ENCODE peak calls at places on chromosomes 13 and 19, in seven cellular contexts. E, V, U, J, N, K and P are unnamed samples. For H3K27me3, the result is how much of the 10 kb centered on the place peaks cover.

GRCh38 chr13:23645851-23646250 is 75.6 kb downstream of the TNFRSF19 start:
- DNase-seq in E (no peak), V (no peak), U (no peak), J (no peak), N (no peak), K (no peak), P (no peak)

GRCh38 chr13:97627566-97627965 is 193.6 kb downstream of the RAP2A start:
- DNase-seq in E (peak), V (peak), U (peak), J (no peak), N (no peak), K (no peak), P (peak)

GRCh38 chr19:6070179-6071102 is 39.9 kb downstream of the RFX2 start:
- DNase-seq in E (no peak), V (no peak), U (no peak), J (no peak), N (no peak), K (no peak), P (no peak)

GRCh38 chr13:19183676-19184075 is 2.1 kb upstream of the TUBA3C start:
- DNase-seq in E (no peak), V (no peak), U (no peak), J (no peak), N (no peak), K (no peak), P (peak)

GRCh38 chr13:73466561-73466960 is 407.8 kb downstream of the KLF5 start:
- DNase-seq in E (no peak), V (no peak), U (no peak), J (no peak), N (no peak), K (no peak), P (no peak)

GRCh38 chr19:53903055-53903680 is 5.9 kb upstream of the CACNG7 start:
- DNase-seq in E (no peak), V (peak), U (peak), J (no peak), N (no peak), K (peak), P (peak)

GRCh38 chr13:68160466-68160865 is 930.3 kb upstream of the PCDH9 start:
- DNase-seq in E (no peak), V (no peak), U (no peak), J (no peak), N (no peak), K (no peak), P (no peak)

GRCh38 chr19:38727868-38728660 is 16.2 kb downstream of the CAPN12 start:
- DNase-seq in E (peak), V (no peak), U (peak), J (no peak), N (peak), K (no peak), P (peak)

GRCh38 chr19:28609944-28610343 is 603.0 kb downstream of the UQCRFS1 start:
- DNase-seq in E (no peak), V (no peak), U (no peak), J (no peak), N (no peak), K (no peak), P (no peak)

DNA sequence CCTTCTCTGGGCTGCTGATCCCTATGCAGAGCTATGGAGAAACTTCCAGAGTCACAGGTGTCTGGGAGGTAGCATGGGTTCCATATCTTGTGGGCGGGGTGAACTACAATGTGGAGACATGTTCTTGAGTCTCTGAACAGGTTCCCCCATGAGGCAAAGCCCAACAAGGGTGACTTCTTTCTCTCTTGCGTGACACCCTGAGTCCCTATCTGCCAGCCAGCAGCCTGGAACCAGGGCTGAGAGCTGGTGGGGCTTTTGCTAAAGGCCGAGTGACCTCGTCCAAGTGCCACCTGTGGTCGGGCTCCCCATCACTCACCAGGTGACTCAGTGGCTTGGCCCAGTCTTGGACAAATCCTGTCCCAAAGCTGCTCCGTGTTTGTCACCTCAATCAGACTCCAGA is 88.0 kb upstream of the ZNF536 start:
- DNase-seq in E (no peak), V (no peak), U (no peak), J (no peak), N (no peak), K (no peak), P (no peak)
- H3K27me3 ChIP-seq in E (under half), V (under half), U (under half), J (under half), N (under half), K (under half), P (under half)

GRCh38 chr19:10812902-10813404 is 23.1 kb downstream of the TMED1 start:
- DNase-seq in E (peak), V (peak), U (peak), J (no peak), N (no peak), K (no peak), P (peak)
- TF ChIP-seq POLR2A in E (no peak), V (no peak), U (no peak), J (no peak), N (no peak), K (no peak), P (no peak)

GRCh38 chr13:50599046-50599445 is 244.4 kb downstream of the DLEU7 start:
- DNase-seq in E (no peak), V (no peak), U (no peak), J (no peak), N (no peak), K (no peak), P (no peak)

GRCh38 chr13:50598338-50598737 is 245.2 kb downstream of the DLEU7 start:
- DNase-seq in E (no peak), V (no peak), U (no peak), J (no peak), N (no peak), K (no peak), P (no peak)

GRCh38 chr13:50596103-50596502 is 247.4 kb downstream of the DLEU7 start:
- DNase-seq in E (no peak), V (no peak), U (no peak), J (no peak), N (no peak), K (no peak), P (no peak)

GRCh38 chr13:50594276-50594970 is 249.1 kb downstream of the DLEU7 start:
- DNase-seq in E (no peak), V (no peak), U (no peak), J (no peak), N (no peak), K (no peak), P (no peak)

GRCh38 chr13:50596776-50597203 is 246.7 kb downstream of the DLEU7 start:
- DNase-seq in E (no peak), V (no peak), U (no peak), J (no peak), N (no peak), K (no peak), P (no peak)
- H3K27me3 ChIP-seq in E (under half), V (half or more), U (under half), J (under half), N (under half), K (under half), P (under half)

DNA sequence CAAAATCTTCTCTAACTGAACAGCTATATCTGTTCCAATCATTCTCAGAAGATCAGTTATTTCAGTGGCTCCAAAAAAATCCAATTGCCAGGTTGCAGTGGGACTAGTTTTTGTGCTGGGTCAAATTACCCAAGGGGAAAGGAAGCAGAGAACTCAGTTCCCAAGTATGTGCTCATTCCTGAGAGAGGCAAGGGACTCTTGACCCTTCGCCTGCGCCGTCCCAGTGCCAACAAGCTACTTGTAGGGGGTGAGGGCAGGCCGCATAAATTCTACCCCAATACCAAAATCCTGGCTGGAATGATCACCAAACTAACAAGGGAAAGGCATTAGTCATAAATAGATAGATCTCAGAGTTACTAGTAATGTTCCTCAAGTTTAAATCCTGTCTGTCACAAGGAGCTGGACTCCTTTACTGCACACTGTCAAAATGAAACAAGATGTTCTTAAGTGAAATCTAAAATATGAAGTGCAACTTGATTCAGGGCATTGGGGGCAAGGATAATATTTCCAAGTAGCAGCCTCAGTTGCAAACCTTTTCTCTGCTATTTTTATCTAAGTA is 50.6 kb downstream of the XPO4 start:
- DNase-seq in E (no peak), V (no peak), U (no peak), J (no peak), N (no peak), K (no peak), P (no peak)
- TF ChIP-seq POLR2A in E (no peak), V (no peak), U (no peak), J (no peak), N (no peak), K (no peak), P (no peak)

GRCh38 chr19:34990578-34991192 is 9.4 kb upstream of the GRAMD1A start:
- DNase-seq in E (no peak), V (no peak), U (no peak), J (no peak), N (no peak), K (no peak), P (no peak)

GRCh38 chr19:34985249-34986022 is 14.7 kb upstream of the GRAMD1A start:
- DNase-seq in E (no peak), V (peak), U (peak), J (no peak), N (no peak), K (peak), P (no peak)

GRCh38 chr19:34991542-34992333 is 8.4 kb upstream of the GRAMD1A start:
- DNase-seq in E (no peak), V (no peak), U (no peak), J (no peak), N (no peak), K (no peak), P (no peak)

GRCh38 chr19:34989248-34989797 is 10.8 kb upstream of the GRAMD1A start:
- DNase-seq in E (no peak), V (no peak), U (no peak), J (no peak), N (no peak), K (no peak), P (no peak)

DNA sequence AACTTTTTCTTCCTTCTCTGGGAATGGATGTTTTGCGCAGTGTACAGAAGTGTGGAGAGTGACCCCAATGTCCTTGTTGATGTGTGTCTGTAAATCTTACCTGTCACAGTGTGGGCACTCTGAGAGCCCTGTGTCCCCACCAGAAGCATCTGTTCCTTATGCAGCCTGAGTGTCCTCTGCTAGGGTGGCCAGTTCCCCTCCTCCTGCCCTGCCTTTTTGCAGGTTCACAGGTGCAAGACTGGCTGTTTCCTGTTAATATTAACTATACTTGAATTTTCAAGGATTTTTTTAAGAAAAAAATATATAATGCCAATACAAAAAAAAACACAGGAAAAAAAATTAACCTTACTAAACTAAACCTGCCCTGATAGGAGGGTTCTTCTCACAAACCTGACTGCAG is 12.0 kb upstream of the GRAMD1A start:
- DNase-seq in E (no peak), V (no peak), U (no peak), J (no peak), N (no peak), K (no peak), P (no peak)
- H3K27me3 ChIP-seq in E (under half), V (under half), U (under half), J (under half), N (under half), K (under half), P (under half)

GRCh38 chr19:10292206-10292788 is 2.5 kb downstream of the ICAM5 start:
- DNase-seq in E (peak), V (peak), U (peak), J (no peak), N (peak), K (peak), P (peak)

GRCh38 chr19:10289836-10290438 is at the start of gene ICAM5:
- DNase-seq in E (no peak), V (peak), U (no peak), J (no peak), N (no peak), K (no peak), P (no peak)

GRCh38 chr19:10290439-10290875 is 705 bp downstream of the ICAM5 start:
- DNase-seq in E (no peak), V (peak), U (no peak), J (no peak), N (no peak), K (peak), P (no peak)

GRCh38 chr19:10291554-10292205 is 1.9 kb downstream of the ICAM5 start:
- DNase-seq in E (no peak), V (peak), U (no peak), J (no peak), N (no peak), K (peak), P (no peak)

DNA sequence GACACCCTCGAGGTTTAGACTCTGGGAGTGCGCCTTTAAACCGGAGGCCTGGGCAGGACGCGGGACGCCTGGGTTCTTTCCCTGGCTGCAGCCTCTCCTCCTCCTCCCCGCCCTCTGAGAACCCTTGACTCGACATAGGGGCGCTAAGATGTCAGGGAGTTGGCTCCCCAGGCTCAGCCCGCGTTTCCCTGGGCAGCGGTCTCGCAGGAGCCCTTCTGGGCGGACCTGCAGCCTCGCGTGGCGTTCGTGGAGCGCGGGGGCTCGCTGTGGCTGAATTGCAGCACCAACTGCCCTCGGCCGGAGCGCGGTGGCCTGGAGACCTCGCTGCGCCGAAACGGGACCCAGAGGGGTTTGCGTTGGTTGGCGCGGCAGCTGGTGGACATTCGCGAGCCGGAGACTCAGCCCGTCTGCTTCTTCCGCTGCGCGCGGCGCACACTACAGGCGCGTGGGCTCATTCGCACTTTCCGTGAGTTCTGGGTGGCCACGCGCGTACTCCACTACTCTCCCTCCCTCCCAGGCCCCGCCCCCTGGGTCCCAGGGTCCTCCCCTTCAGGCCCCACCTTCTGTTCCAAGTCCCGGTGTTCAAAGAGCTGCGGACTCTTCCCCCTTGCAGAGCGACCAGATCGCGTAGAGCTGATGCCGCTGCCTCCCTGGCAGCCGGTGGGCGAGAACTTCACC is 1.3 kb downstream of the ICAM5 start:
- DNase-seq in E (no peak), V (peak), U (peak), J (no peak), N (peak), K (peak), P (peak)
- TF ChIP-seq POLR2A in E (no peak), V (no peak), U (no peak), J (peak), N (no peak), K (no peak), P (no peak)

DNA sequence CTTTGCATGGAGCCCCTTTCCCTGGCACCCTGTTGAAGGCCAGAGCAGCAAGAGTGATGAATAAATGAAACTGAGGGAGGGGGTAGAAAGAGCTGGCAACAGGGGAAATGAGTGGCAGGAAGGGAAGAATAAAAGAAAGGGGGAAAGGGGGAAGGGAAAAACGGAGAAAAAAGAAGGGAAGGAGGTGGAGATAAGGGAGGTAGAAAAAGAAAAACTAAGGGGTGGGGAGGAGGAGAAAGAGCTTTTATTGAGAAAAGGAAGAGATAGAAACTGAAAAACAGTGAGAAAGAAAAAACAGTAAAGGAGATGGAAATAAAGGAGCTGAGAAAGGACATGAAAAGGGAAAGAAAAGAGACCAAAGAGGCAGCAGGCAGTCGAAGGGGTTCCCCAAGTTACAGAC is 42.1 kb downstream of the DEDD2 start:
- DNase-seq in E (no peak), V (no peak), U (no peak), J (no peak), N (no peak), K (no peak), P (no peak)
- H3K27me3 ChIP-seq in E (under half), V (half or more), U (under half), J (under half), N (under half), K (half or more), P (under half)

GRCh38 chr19:48993175-48994034 is at the start of the genes GYS1 and RUVBL2:
- DNase-seq in E (peak), V (peak), U (peak), J (peak), N (peak), K (peak), P (peak)
- TF ChIP-seq POLR2A in E (peak), V (peak), U (peak), J (peak), N (peak), K (peak), P (no peak)

DNA sequence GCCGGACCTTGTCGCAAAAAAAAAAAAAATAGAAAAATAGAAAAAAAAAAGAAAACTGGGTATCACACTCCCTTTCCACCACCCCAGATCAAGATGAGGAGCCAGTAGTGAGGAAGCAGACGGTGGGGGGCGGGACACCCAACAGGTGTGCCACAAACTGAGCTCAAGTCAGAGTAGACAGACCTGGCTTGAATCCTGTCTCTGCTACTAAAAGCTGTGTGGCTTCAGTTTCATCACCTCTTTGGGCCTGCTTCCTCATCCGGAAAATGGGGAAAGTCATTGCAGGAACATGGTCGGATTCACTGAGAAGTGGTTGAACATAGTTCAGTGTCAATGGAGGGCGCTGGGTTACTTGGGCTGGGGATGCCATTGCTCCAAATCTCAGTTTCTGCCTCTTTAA is 2.9 kb downstream of the HIF3A start:
- DNase-seq in E (no peak), V (no peak), U (no peak), J (no peak), N (no peak), K (no peak), P (no peak)
- H3K27me3 ChIP-seq in E (under half), V (under half), U (under half), J (under half), N (under half), K (under half), P (under half)

DNA sequence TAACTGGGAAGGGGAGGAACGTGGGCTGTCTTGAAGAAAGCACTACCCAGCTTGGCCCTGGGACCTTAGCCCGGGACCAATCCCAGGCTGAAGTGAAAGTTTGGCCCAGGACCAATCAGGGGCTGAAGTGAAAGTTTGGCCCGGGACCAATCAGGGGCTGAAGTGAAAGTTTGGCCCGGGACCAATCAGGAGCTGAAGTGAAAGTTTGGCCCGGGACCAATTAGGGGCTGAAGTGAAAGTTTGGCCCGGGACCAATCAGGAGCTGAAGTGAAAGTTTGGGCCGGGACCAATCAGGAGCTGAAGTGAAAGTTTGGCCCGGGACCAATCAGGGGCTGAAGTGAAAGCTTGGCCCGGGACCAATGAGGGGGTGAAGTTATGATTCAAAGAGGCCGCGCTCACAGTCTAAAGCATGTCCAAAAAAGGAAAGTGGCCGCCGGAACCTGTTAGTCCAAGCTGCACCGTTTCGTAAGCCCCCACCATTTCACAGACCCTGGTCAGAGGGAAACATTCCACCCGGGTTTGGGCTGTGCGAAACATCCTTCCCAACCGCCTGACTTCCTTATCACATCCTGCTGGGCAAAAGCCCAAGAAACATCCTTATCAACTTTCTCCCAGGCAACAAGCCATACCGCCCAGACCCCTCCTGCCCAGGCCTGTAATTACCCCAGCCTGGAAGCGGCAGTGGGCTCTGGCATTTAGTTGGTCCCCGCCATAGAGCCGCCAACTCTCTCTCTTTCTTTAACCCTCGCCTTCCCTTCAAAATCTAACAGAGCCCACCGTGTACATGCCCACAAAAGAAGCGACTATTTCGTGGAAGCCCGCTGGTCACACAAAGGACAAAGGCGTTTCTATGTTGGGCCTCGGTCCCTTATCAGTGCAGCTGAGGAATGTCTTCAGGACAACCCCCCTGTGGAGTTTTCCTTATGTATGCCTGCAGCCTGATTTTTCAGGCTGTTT is 1.1 kb downstream of the ZNF850 start:
- DNase-seq in E (peak), V (peak), U (peak), J (no peak), N (peak), K (peak), P (peak)
- TF ChIP-seq POLR2A in E (no peak), V (no peak), U (no peak), J (no peak), N (peak), K (peak), P (no peak)